ENCODE peak calls at places on chromosomes 12 and 14, in eight cellular contexts. One of them, this sample, is unnamed.

GRCh38 chr14:90545431-90545830 is 148.6 kb downstream of the CALM1 start:
- DNase-seq in cardiac muscle cell: no peak
- DNase-seq in endothelial cell: no peak
- DNase-seq in midbrain: no peak
- DNase-seq in EL: no peak
- DNase-seq in naive B cell: no peak
- DNase-seq in amygdala: no peak
- DNase-seq in head of caudate nucleus: no peak
- DNase-seq in this sample: no peak

GRCh38 chr14:97074860-97075259 is 277.7 kb downstream of the VRK1 start:
- DNase-seq in endothelial cell: no peak
- DNase-seq in amygdala: no peak
- DNase-seq in head of caudate nucleus: peak; percentile 72
- DNase-seq in EL: no peak
- DNase-seq in naive B cell: no peak
- DNase-seq in midbrain: no peak
- DNase-seq in cardiac muscle cell: no peak
- DNase-seq in this sample: no peak

GRCh38 chr12:1523558-1524050 is 70.8 kb downstream of the FBXL14 start:
- DNase-seq in naive B cell: no peak
- DNase-seq in amygdala: no peak
- DNase-seq in midbrain: no peak
- DNase-seq in cardiac muscle cell: peak; percentile 37
- DNase-seq in EL: no peak
- DNase-seq in head of caudate nucleus: no peak
- DNase-seq in endothelial cell: peak; percentile 44
- DNase-seq in this sample: no peak

GRCh38 chr12:26906024-26906423 is 31.8 kb downstream of the INTS13 start:
- DNase-seq in amygdala: no peak
- DNase-seq in midbrain: no peak
- DNase-seq in EL: no peak
- DNase-seq in cardiac muscle cell: no peak
- DNase-seq in endothelial cell: no peak
- DNase-seq in naive B cell: no peak
- DNase-seq in head of caudate nucleus: no peak
- DNase-seq in this sample: no peak

GRCh38 chr12:103548622-103549601 is 38.2 kb upstream of the STAB2 start:
- DNase-seq in EL: peak; percentile 71
- DNase-seq in amygdala: peak; percentile 27
- DNase-seq in cardiac muscle cell: peak; percentile 76
- DNase-seq in endothelial cell: peak; percentile 78
- DNase-seq in midbrain: peak; percentile 84
- DNase-seq in naive B cell: peak; percentile 65
- DNase-seq in head of caudate nucleus: peak; percentile 88
- DNase-seq in this sample: peak; percentile 49

GRCh38 chr12:122687091-122687490 is 16.1 kb downstream of the HCAR2 start:
- DNase-seq in amygdala: no peak
- DNase-seq in naive B cell: no peak
- DNase-seq in midbrain: no peak
- DNase-seq in endothelial cell: no peak
- DNase-seq in head of caudate nucleus: no peak
- DNase-seq in cardiac muscle cell: no peak
- DNase-seq in EL: no peak
- DNase-seq in this sample: no peak

GRCh38 chr12:6951551-6952120 is 480 bp downstream of the PTPN6 start:
- DNase-seq in endothelial cell: no peak
- DNase-seq in cardiac muscle cell: no peak
- DNase-seq in midbrain: no peak
- DNase-seq in naive B cell: no peak
- DNase-seq in EL: no peak
- DNase-seq in amygdala: no peak
- DNase-seq in head of caudate nucleus: no peak
- DNase-seq in this sample: no peak

GRCh38 chr14:23119362-23120327 is 590 bp upstream of the CEBPE start:
- DNase-seq in amygdala: no peak
- DNase-seq in EL: no peak
- DNase-seq in endothelial cell: no peak
- DNase-seq in cardiac muscle cell: no peak
- DNase-seq in head of caudate nucleus: no peak
- DNase-seq in midbrain: no peak
- DNase-seq in naive B cell: peak; percentile 61
- DNase-seq in this sample: no peak

GRCh38 chr12:130783110-130783715 is 55.8 kb downstream of the STX2 start:
- DNase-seq in naive B cell: no peak
- DNase-seq in amygdala: no peak
- DNase-seq in cardiac muscle cell: no peak
- DNase-seq in EL: no peak
- DNase-seq in head of caudate nucleus: no peak
- DNase-seq in midbrain: no peak
- DNase-seq in endothelial cell: no peak
- DNase-seq in this sample: no peak

GRCh38 chr14:72609205-72609916 is 284.5 kb downstream of the DPF3 start:
- DNase-seq in head of caudate nucleus: no peak
- DNase-seq in EL: no peak
- DNase-seq in cardiac muscle cell: no peak
- DNase-seq in midbrain: no peak
- DNase-seq in naive B cell: no peak
- DNase-seq in amygdala: no peak
- DNase-seq in endothelial cell: no peak
- DNase-seq in this sample: no peak

GRCh38 chr12:119988440-119988787 is 622 bp upstream of the BICDL1 start:
- DNase-seq in endothelial cell: no peak
- DNase-seq in naive B cell: no peak
- DNase-seq in amygdala: peak; percentile 49
- DNase-seq in head of caudate nucleus: no peak
- DNase-seq in EL: peak; percentile 52
- DNase-seq in cardiac muscle cell: no peak
- DNase-seq in midbrain: no peak
- DNase-seq in this sample: no peak

GRCh38 chr12:103269962-103270361 is 225.8 kb downstream of the C12orf42 start:
- DNase-seq in EL: peak; percentile 65
- DNase-seq in naive B cell: no peak
- DNase-seq in midbrain: no peak
- DNase-seq in endothelial cell: no peak
- DNase-seq in head of caudate nucleus: no peak
- DNase-seq in cardiac muscle cell: no peak
- DNase-seq in amygdala: no peak
- DNase-seq in this sample: no peak

GRCh38 chr12:81598205-81598604 is 160.9 kb downstream of the PPFIA2 start:
- DNase-seq in cardiac muscle cell: peak; percentile 49
- DNase-seq in naive B cell: no peak
- DNase-seq in midbrain: peak; percentile 19
- DNase-seq in endothelial cell: no peak
- DNase-seq in EL: no peak
- DNase-seq in amygdala: no peak
- DNase-seq in head of caudate nucleus: peak; percentile 56
- DNase-seq in this sample: no peak

GRCh38 chr14:59831121-59831730 is 39.4 kb downstream of the RTN1 start:
- DNase-seq in head of caudate nucleus: no peak
- DNase-seq in midbrain: no peak
- DNase-seq in EL: no peak
- DNase-seq in endothelial cell: no peak
- DNase-seq in amygdala: no peak
- DNase-seq in naive B cell: no peak
- DNase-seq in cardiac muscle cell: no peak
- DNase-seq in this sample: no peak

GRCh38 chr12:111033281-111034147 is 113.1 kb upstream of the MYL2 start:
- DNase-seq in cardiac muscle cell: peak; percentile 65
- DNase-seq in amygdala: no peak
- DNase-seq in EL: no peak
- DNase-seq in endothelial cell: peak; percentile 47
- DNase-seq in midbrain: no peak
- DNase-seq in head of caudate nucleus: no peak
- DNase-seq in naive B cell: no peak
- DNase-seq in this sample: no peak

GRCh38 chr14:75446447-75446846 is 18.6 kb downstream of the JDP2 start:
- DNase-seq in EL: no peak
- DNase-seq in head of caudate nucleus: no peak
- DNase-seq in endothelial cell: no peak
- DNase-seq in amygdala: no peak
- DNase-seq in cardiac muscle cell: no peak
- DNase-seq in naive B cell: no peak
- DNase-seq in midbrain: no peak
- DNase-seq in this sample: no peak

GRCh38 chr14:24071836-24072420 is 566 bp downstream of the CPNE6 start:
- DNase-seq in EL: no peak
- DNase-seq in naive B cell: no peak
- DNase-seq in amygdala: peak; percentile 67
- DNase-seq in cardiac muscle cell: no peak
- DNase-seq in midbrain: no peak
- DNase-seq in head of caudate nucleus: peak; percentile 87
- DNase-seq in endothelial cell: no peak
- DNase-seq in this sample: peak; percentile 58

GRCh38 chr12:7645395-7646177 is 20.1 kb downstream of the APOBEC1 start:
- DNase-seq in head of caudate nucleus: peak; percentile 57
- DNase-seq in amygdala: no peak
- DNase-seq in endothelial cell: no peak
- DNase-seq in midbrain: peak; percentile 43
- DNase-seq in naive B cell: peak; percentile 25
- DNase-seq in cardiac muscle cell: peak; percentile 59
- DNase-seq in EL: peak; percentile 36
- DNase-seq in this sample: no peak

GRCh38 chr14:20556500-20557211 is 4.2 kb downstream of the RNASE9 start:
- DNase-seq in amygdala: no peak
- DNase-seq in head of caudate nucleus: no peak
- DNase-seq in EL: no peak
- DNase-seq in midbrain: no peak
- DNase-seq in endothelial cell: no peak
- DNase-seq in cardiac muscle cell: no peak
- DNase-seq in naive B cell: no peak
- DNase-seq in this sample: no peak

GRCh38 chr12:131947482-131948027 is 2.2 kb upstream of the EP400 start:
- DNase-seq in naive B cell: no peak
- DNase-seq in midbrain: no peak
- DNase-seq in cardiac muscle cell: no peak
- DNase-seq in amygdala: no peak
- DNase-seq in EL: no peak
- DNase-seq in endothelial cell: no peak
- DNase-seq in head of caudate nucleus: peak; percentile 34
- DNase-seq in this sample: no peak

GRCh38 chr12:53115891-53116675 is 12.8 kb downstream of the SOAT2 start:
- DNase-seq in cardiac muscle cell: peak; percentile 68
- DNase-seq in naive B cell: no peak
- DNase-seq in head of caudate nucleus: peak; percentile 17
- DNase-seq in EL: no peak
- DNase-seq in endothelial cell: no peak
- DNase-seq in midbrain: no peak
- DNase-seq in amygdala: no peak
- DNase-seq in this sample: no peak

GRCh38 chr14:45252356-45253069 is 489 bp downstream of the MIS18BP1 start:
- DNase-seq in naive B cell: no peak
- DNase-seq in midbrain: no peak
- DNase-seq in EL: peak; percentile 31
- DNase-seq in amygdala: no peak
- DNase-seq in head of caudate nucleus: no peak
- DNase-seq in endothelial cell: no peak
- DNase-seq in cardiac muscle cell: no peak
- DNase-seq in this sample: no peak

GRCh38 chr14:37580146-37580545 is 14.9 kb downstream of the FOXA1 start:
- DNase-seq in midbrain: no peak
- DNase-seq in amygdala: no peak
- DNase-seq in naive B cell: no peak
- DNase-seq in cardiac muscle cell: no peak
- DNase-seq in head of caudate nucleus: no peak
- DNase-seq in endothelial cell: no peak
- DNase-seq in EL: no peak
- DNase-seq in this sample: no peak

GRCh38 chr12:94041833-94042232 is 106.5 kb upstream of the PLXNC1 start:
- DNase-seq in head of caudate nucleus: no peak
- DNase-seq in cardiac muscle cell: no peak
- DNase-seq in midbrain: no peak
- DNase-seq in endothelial cell: no peak
- DNase-seq in EL: no peak
- DNase-seq in naive B cell: no peak
- DNase-seq in amygdala: no peak
- DNase-seq in this sample: no peak

GRCh38 chr14:77270361-77271112 is 469 bp downstream of the NGB start:
- DNase-seq in cardiac muscle cell: no peak
- DNase-seq in EL: no peak
- DNase-seq in endothelial cell: no peak
- DNase-seq in naive B cell: no peak
- DNase-seq in amygdala: no peak
- DNase-seq in head of caudate nucleus: no peak
- DNase-seq in midbrain: no peak
- DNase-seq in this sample: no peak

GRCh38 chr12:2265461-2266167 is 212.8 kb downstream of the CACNA1C start:
- DNase-seq in endothelial cell: no peak
- DNase-seq in naive B cell: no peak
- DNase-seq in amygdala: no peak
- DNase-seq in head of caudate nucleus: peak; percentile 77
- DNase-seq in EL: peak; percentile 89
- DNase-seq in cardiac muscle cell: no peak
- DNase-seq in midbrain: no peak
- DNase-seq in this sample: no peak

GRCh38 chr12:107277850-107278249 is 184.5 kb upstream of the CRY1 start:
- DNase-seq in head of caudate nucleus: no peak
- DNase-seq in midbrain: no peak
- DNase-seq in cardiac muscle cell: no peak
- DNase-seq in EL: peak; percentile 70
- DNase-seq in amygdala: no peak
- DNase-seq in naive B cell: no peak
- DNase-seq in endothelial cell: no peak
- DNase-seq in this sample: no peak

GRCh38 chr12:12156116-12156515 is 85.4 kb downstream of the BCL2L14 start:
- DNase-seq in midbrain: no peak
- DNase-seq in endothelial cell: no peak
- DNase-seq in naive B cell: no peak
- DNase-seq in EL: no peak
- DNase-seq in head of caudate nucleus: no peak
- DNase-seq in amygdala: no peak
- DNase-seq in cardiac muscle cell: no peak
- DNase-seq in this sample: no peak

GRCh38 chr12:26799741-26800140 is 33.3 kb downstream of the ITPR2 start:
- DNase-seq in midbrain: no peak
- DNase-seq in naive B cell: no peak
- DNase-seq in endothelial cell: no peak
- DNase-seq in amygdala: no peak
- DNase-seq in EL: no peak
- DNase-seq in cardiac muscle cell: no peak
- DNase-seq in head of caudate nucleus: no peak
- DNase-seq in this sample: no peak

GRCh38 chr12:122003646-122004611 is 17.8 kb upstream of the BCL7A start:
- DNase-seq in cardiac muscle cell: no peak
- DNase-seq in naive B cell: peak; percentile 84
- DNase-seq in head of caudate nucleus: no peak
- DNase-seq in amygdala: no peak
- DNase-seq in endothelial cell: no peak
- DNase-seq in EL: peak; percentile 22
- DNase-seq in midbrain: no peak
- DNase-seq in this sample: no peak

GRCh38 chr12:41510470-41510869 is 322.4 kb downstream of the PDZRN4 start:
- DNase-seq in amygdala: no peak
- DNase-seq in endothelial cell: no peak
- DNase-seq in head of caudate nucleus: no peak
- DNase-seq in midbrain: no peak
- DNase-seq in EL: no peak
- DNase-seq in cardiac muscle cell: no peak
- DNase-seq in naive B cell: no peak
- DNase-seq in this sample: no peak

GRCh38 chr12:127162307-127162706 is 1104.7 kb upstream of the TMEM132C start:
- DNase-seq in head of caudate nucleus: peak; percentile 36
- DNase-seq in amygdala: no peak
- DNase-seq in naive B cell: no peak
- DNase-seq in EL: no peak
- DNase-seq in cardiac muscle cell: peak; percentile 9
- DNase-seq in midbrain: no peak
- DNase-seq in endothelial cell: no peak
- DNase-seq in this sample: no peak

GRCh38 chr12:54277823-54278276 is 2.1 kb downstream of the CBX5 start:
- DNase-seq in midbrain: no peak
- DNase-seq in amygdala: no peak
- DNase-seq in EL: peak; percentile 78
- DNase-seq in naive B cell: no peak
- DNase-seq in head of caudate nucleus: no peak
- DNase-seq in cardiac muscle cell: no peak
- DNase-seq in endothelial cell: no peak
- DNase-seq in this sample: no peak

This sample was measured in putamen.